ENCODE peak calls at places on chromosomes 7 and 10, in eight cellular contexts. R is Panc1; Y is CD8-positive, alpha-beta T cell; P is ovary; C is DND-41; E is HL-60; A is psoas muscle; Q is A549. L is an unnamed sample.
A peak's percentile ranks its signal among the peaks of the same experiment; 100 is the strongest.

GRCh38 chr7:116271980-116272886 is 61.9 kb downstream of the TES start:
- DNase-seq in R (peak; percentile 98), Y (no peak), P (peak; percentile 26), C (no peak), E (no peak), A (peak; percentile 58), Q (peak; percentile 93), L (no peak)

GRCh38 chr7:115477193-115477651 is 553.3 kb downstream of the TFEC start:
- DNase-seq in R (no peak), Y (no peak), P (peak; percentile 16), C (no peak), E (no peak), A (peak; percentile 33), Q (no peak), L (no peak)

GRCh38 chr10:58511765-58512469 is 755 bp upstream of the BICC1 start:
- DNase-seq in R (no peak), Y (no peak), P (peak; percentile 30), C (no peak), E (no peak), A (peak; percentile 54), Q (peak; percentile 17), L (no peak)

GRCh38 chr10:78149193-78149592 is 115.5 kb downstream of the RPS24 start:
- DNase-seq in R (no peak), Y (no peak), P (no peak), C (no peak), E (no peak), A (no peak), Q (peak; percentile 6), L (no peak)

GRCh38 chr10:132848306-132848705 is 62.4 kb upstream of the NKX6-2 start:
- DNase-seq in R (no peak), Y (no peak), P (no peak), C (peak; percentile 5), E (peak; percentile 8), A (no peak), Q (no peak), L (no peak)

GRCh38 chr10:119406888-119407777 is 135.4 kb downstream of the RGS10 start:
- DNase-seq in R (no peak), Y (no peak), P (no peak), C (no peak), E (peak; percentile 35), A (no peak), Q (no peak), L (no peak)

GRCh38 chr10:97974526-97975525 is 55.6 kb downstream of the CRTAC1 start:
- DNase-seq in R (no peak), Y (no peak), P (no peak), C (no peak), E (no peak), A (no peak), Q (no peak), L (no peak)

GRCh38 chr10:7563368-7563767 is 103.4 kb downstream of the ITIH5 start:
- DNase-seq in R (no peak), Y (no peak), P (peak; percentile 87), C (no peak), E (no peak), A (no peak), Q (no peak), L (no peak)

GRCh38 chr10:86255405-86256251 is 111.0 kb downstream of the GRID1 start:
- DNase-seq in R (no peak), Y (no peak), P (no peak), C (no peak), E (no peak), A (no peak), Q (no peak), L (no peak)

GRCh38 chr10:110069502-110069982 is 61.8 kb downstream of the ADD3 start:
- DNase-seq in R (no peak), Y (no peak), P (no peak), C (no peak), E (no peak), A (no peak), Q (no peak), L (no peak)

GRCh38 chr10:110067960-110068770 is 60.4 kb downstream of the ADD3 start:
- DNase-seq in R (no peak), Y (no peak), P (no peak), C (peak; percentile 85), E (peak; percentile 69), A (no peak), Q (no peak), L (no peak)

GRCh38 chr10:110074298-110074697 is 66.5 kb downstream of the ADD3 start:
- DNase-seq in R (no peak), Y (no peak), P (no peak), C (no peak), E (peak; percentile 76), A (no peak), Q (no peak), L (no peak)

GRCh38 chr10:110065269-110065668 is 57.5 kb downstream of the ADD3 start:
- DNase-seq in R (no peak), Y (no peak), P (no peak), C (no peak), E (no peak), A (no peak), Q (no peak), L (no peak)

DNA sequence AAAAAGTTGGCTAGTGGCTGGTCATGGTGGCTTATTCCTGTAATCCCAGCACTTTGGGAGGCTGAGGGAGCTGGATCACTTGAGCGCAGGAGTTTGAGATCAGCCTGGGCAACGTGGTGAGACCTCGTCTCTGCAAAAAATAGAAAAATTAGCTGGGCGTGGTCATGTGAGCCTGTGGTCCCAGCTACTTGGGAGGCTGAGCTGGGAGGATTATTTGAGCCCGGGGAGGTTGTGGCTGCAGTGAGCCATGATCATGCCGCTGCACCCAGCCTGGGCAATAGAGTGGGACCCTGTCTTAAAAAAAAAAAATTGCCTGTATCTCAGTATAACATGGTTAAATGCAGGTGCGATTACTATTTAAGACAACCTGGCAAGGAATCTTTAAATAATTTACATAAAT is 61.0 kb downstream of the ADD3 start:
- DNase-seq in R (no peak), Y (no peak), P (no peak), C (no peak), E (no peak), A (no peak), Q (no peak), L (no peak)
- H3K4me3 ChIP-seq in R (no peak overlapping the region), Y (no peak overlapping the region), P (no peak overlapping the region), C (no peak overlapping the region), E (no peak overlapping the region), A (no peak overlapping the region), Q (no peak overlapping the region), L (no peak overlapping the region)

DNA sequence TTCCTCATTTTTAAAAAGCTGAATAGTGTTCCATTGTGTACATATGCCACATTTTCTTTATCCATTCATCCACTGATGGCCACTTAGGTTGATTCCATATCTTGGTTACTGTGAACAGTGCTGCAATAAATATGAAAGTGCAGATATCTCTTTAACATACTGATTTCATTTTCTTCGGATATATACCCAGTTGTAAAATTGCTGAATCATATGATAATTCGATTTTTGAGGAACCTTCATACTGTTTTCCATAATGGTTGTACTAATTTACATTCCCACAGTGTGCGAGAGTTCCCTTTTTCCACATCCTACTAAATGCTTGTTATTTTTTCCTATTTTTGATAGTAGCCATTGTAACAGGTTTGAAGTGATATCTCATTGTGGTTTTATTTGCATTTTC is 263.2 kb downstream of the STK31 start:
- DNase-seq in R (no peak), Y (no peak), P (no peak), C (no peak), E (no peak), A (no peak), Q (no peak), L (no peak)
- TF ChIP-seq CTCF in R (no peak), Y (no peak), P (no peak), C (no peak), E (no peak), A (no peak), Q (no peak), L (no peak)

GRCh38 chr10:19947656-19948055 is 131.4 kb downstream of the PLXDC2 start:
- DNase-seq in R (no peak), Y (no peak), P (no peak), C (no peak), E (no peak), A (no peak), Q (no peak), L (no peak)
- H3K4me3 ChIP-seq in R (no peak overlapping the region), Y (no peak overlapping the region), P (no peak overlapping the region), C (no peak overlapping the region), E (no peak overlapping the region), A (no peak overlapping the region), Q (no peak overlapping the region), L (no peak overlapping the region)

DNA sequence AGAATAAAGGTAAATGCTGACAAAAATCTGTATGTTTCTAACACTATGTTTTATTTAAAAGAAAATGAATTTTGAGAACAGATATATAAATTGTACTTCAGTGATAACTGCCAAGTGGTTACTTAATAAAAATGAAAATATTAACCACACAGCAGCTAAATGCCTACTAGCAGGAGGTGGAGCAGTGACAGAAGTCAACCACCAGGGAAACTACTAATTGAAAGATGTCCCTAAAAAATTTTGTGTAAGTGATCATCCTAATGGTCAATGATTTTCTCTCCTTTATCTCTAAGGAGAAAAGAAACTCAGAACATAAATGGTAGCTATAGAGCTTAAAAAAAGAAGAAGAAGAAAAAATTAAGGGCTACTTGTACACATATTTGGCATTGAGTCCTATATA is 22.9 kb downstream of the WNT16 start:
- DNase-seq in R (no peak), Y (no peak), P (no peak), C (no peak), E (no peak), A (no peak), Q (no peak), L (no peak)
- TF ChIP-seq CTCF in R (no peak), Y (no peak), P (no peak), C (peak; percentile 9), E (no peak), A (no peak), Q (no peak), L (no peak)

GRCh38 chr7:113071465-113071864 is 15.2 kb downstream of the GPR85 start:
- DNase-seq in R (no peak), Y (no peak), P (no peak), C (no peak), E (peak; percentile 93), A (no peak), Q (no peak), L (no peak)
- H3K4me3 ChIP-seq in R (no peak overlapping the region), Y (no peak overlapping the region), P (no peak overlapping the region), C (no peak overlapping the region), E (no peak overlapping the region), A (no peak overlapping the region), Q (no peak overlapping the region), L (no peak overlapping the region)

GRCh38 chr10:77109470-77109994 is 528.1 kb downstream of the KCNMA1 start:
- DNase-seq in R (no peak), Y (no peak), P (no peak), C (no peak), E (no peak), A (no peak), Q (no peak), L (no peak)
- TF ChIP-seq CTCF in R (no peak), Y (no peak), P (no peak), C (no peak), E (no peak), A (no peak), Q (no peak), L (no peak)

L was measured in LNCaP clone FGC.